ENCODE peak calls at places on chromosomes 11 and 22, in four cellular contexts. N is astrocyte of the spinal cord, L is heart right ventricle, K is amygdala. E is an unnamed sample.

GRCh38 chr11:680970-681369 is 14.1 kb downstream of the DEAF1 start:
- DNase-seq in N (no peak), K (no peak), L (no peak), E (no peak)

GRCh38 chr11:77136074-77136473 is 8.0 kb downstream of the MYO7A start:
- DNase-seq in K (no peak), N (peak; percentile 48), L (no peak), E (no peak)

GRCh38 chr11:44990665-44991064 is 40.0 kb upstream of the TP53I11 start:
- DNase-seq in L (no peak), N (no peak), K (no peak), E (no peak)

GRCh38 chr11:92550411-92550810 is 325.8 kb downstream of the FAT3 start:
- DNase-seq in L (no peak), N (no peak), K (no peak), E (no peak)

GRCh38 chr11:69468911-69469885 is 12.3 kb upstream of the LINC01488 start:
- DNase-seq in N (no peak), K (no peak), L (no peak), E (no peak)

GRCh38 chr22:40654522-40655167 is 18.1 kb upstream of the MRTFA start:
- DNase-seq in K (no peak), L (peak; percentile 64), N (peak; percentile 59), E (no peak)

GRCh38 chr11:10181811-10182210 is 112.2 kb downstream of the SBF2 start:
- DNase-seq in K (no peak), N (peak; percentile 45), L (no peak), E (peak; percentile 11)

GRCh38 chr22:49411236-49411635 is 416.4 kb downstream of the BRD1 start:
- DNase-seq in L (no peak), K (no peak), N (no peak), E (no peak)

GRCh38 chr11:3003396-3004231 is 11.5 kb upstream of the NAP1L4 start:
- DNase-seq in N (no peak), L (no peak), K (no peak), E (no peak)

GRCh38 chr11:127627629-127628462 is 627.3 kb upstream of the KIRREL3 start:
- DNase-seq in N (no peak), K (no peak), L (no peak), E (no peak)

GRCh38 chr11:95849087-95849825 is 59.0 kb downstream of the CEP57 start:
- DNase-seq in N (peak; percentile 87), K (no peak), L (no peak), E (peak; percentile 64)